ENCODE peak calls at places on chromosomes 2 and 18, in six cellular contexts. One of them, this sample, is unnamed.

GRCh38 chr2:84905181-84906107 is at the start of gene TMSB10:
- DNase-seq in Panc1: no peak
- DNase-seq in foreskin fibroblast: peak; percentile 86
- DNase-seq in esophagus squamous epithelium: peak; percentile 55
- DNase-seq in A549: peak; percentile 91
- DNase-seq in CD8-positive, alpha-beta T cell: peak; percentile 94
- DNase-seq in this sample: peak; percentile 88

GRCh38 chr18:51235011-51235789 is 37.7 kb upstream of the MEX3C start:
- DNase-seq in Panc1: no peak
- DNase-seq in foreskin fibroblast: no peak
- DNase-seq in esophagus squamous epithelium: no peak
- DNase-seq in A549: peak; percentile 48
- DNase-seq in CD8-positive, alpha-beta T cell: no peak
- DNase-seq in this sample: no peak

GRCh38 chr2:529425-529824 is 147.8 kb downstream of the TMEM18 start:
- DNase-seq in Panc1: peak; percentile 5
- DNase-seq in foreskin fibroblast: no peak
- DNase-seq in esophagus squamous epithelium: no peak
- DNase-seq in A549: peak; percentile 40
- DNase-seq in CD8-positive, alpha-beta T cell: no peak
- DNase-seq in this sample: no peak

GRCh38 chr2:206693399-206694137 is 24.6 kb downstream of the DYTN start:
- DNase-seq in Panc1: peak; percentile 47
- DNase-seq in foreskin fibroblast: peak; percentile 33
- DNase-seq in esophagus squamous epithelium: no peak
- DNase-seq in A549: peak; percentile 71
- DNase-seq in CD8-positive, alpha-beta T cell: peak; percentile 34
- DNase-seq in this sample: no peak

GRCh38 chr2:192243488-192243887 is 48.8 kb upstream of the TMEFF2 start:
- DNase-seq in Panc1: no peak
- DNase-seq in foreskin fibroblast: peak; percentile 45
- DNase-seq in esophagus squamous epithelium: no peak
- DNase-seq in A549: no peak
- DNase-seq in CD8-positive, alpha-beta T cell: no peak
- DNase-seq in this sample: no peak

GRCh38 chr2:71922501-71923142 is 225.0 kb downstream of the CYP26B1 start:
- DNase-seq in Panc1: no peak
- DNase-seq in foreskin fibroblast: no peak
- DNase-seq in esophagus squamous epithelium: no peak
- DNase-seq in A549: no peak
- DNase-seq in CD8-positive, alpha-beta T cell: no peak
- DNase-seq in this sample: no peak

GRCh38 chr2:204505488-204505887 is 39.8 kb upstream of the PARD3B start:
- DNase-seq in Panc1: no peak
- DNase-seq in foreskin fibroblast: no peak
- DNase-seq in esophagus squamous epithelium: no peak
- DNase-seq in A549: no peak
- DNase-seq in CD8-positive, alpha-beta T cell: no peak
- DNase-seq in this sample: no peak

GRCh38 chr18:26854292-26854881 is 11.1 kb downstream of the AQP4 start:
- DNase-seq in Panc1: no peak
- DNase-seq in foreskin fibroblast: no peak
- DNase-seq in esophagus squamous epithelium: no peak
- DNase-seq in A549: no peak
- DNase-seq in CD8-positive, alpha-beta T cell: no peak
- DNase-seq in this sample: no peak

GRCh38 chr2:128986026-128986720 is 667.5 kb upstream of the HS6ST1 start:
- DNase-seq in Panc1: no peak
- DNase-seq in foreskin fibroblast: no peak
- DNase-seq in esophagus squamous epithelium: no peak
- DNase-seq in A549: no peak
- DNase-seq in CD8-positive, alpha-beta T cell: no peak
- DNase-seq in this sample: no peak

GRCh38 chr2:7771781-7772180 is 854.6 kb downstream of the RNF144A start:
- DNase-seq in Panc1: no peak
- DNase-seq in foreskin fibroblast: no peak
- DNase-seq in esophagus squamous epithelium: no peak
- DNase-seq in A549: no peak
- DNase-seq in CD8-positive, alpha-beta T cell: no peak
- DNase-seq in this sample: no peak

GRCh38 chr2:105919191-105919811 is 174.6 kb downstream of the NCK2 start:
- DNase-seq in Panc1: no peak
- DNase-seq in foreskin fibroblast: no peak
- DNase-seq in esophagus squamous epithelium: no peak
- DNase-seq in A549: no peak
- DNase-seq in CD8-positive, alpha-beta T cell: no peak
- DNase-seq in this sample: no peak

GRCh38 chr18:11800947-11801346 is 50.3 kb upstream of the CHMP1B start:
- DNase-seq in Panc1: no peak
- DNase-seq in foreskin fibroblast: no peak
- DNase-seq in esophagus squamous epithelium: no peak
- DNase-seq in A549: no peak
- DNase-seq in CD8-positive, alpha-beta T cell: no peak
- DNase-seq in this sample: no peak
- TF ChIP-seq CTCF in Panc1: no peak
- TF ChIP-seq CTCF in foreskin fibroblast: no peak
- TF ChIP-seq CTCF in esophagus squamous epithelium: no peak
- TF ChIP-seq CTCF in A549: no peak
- TF ChIP-seq CTCF in CD8-positive, alpha-beta T cell: no peak
- TF ChIP-seq CTCF in this sample: no peak

DNA sequence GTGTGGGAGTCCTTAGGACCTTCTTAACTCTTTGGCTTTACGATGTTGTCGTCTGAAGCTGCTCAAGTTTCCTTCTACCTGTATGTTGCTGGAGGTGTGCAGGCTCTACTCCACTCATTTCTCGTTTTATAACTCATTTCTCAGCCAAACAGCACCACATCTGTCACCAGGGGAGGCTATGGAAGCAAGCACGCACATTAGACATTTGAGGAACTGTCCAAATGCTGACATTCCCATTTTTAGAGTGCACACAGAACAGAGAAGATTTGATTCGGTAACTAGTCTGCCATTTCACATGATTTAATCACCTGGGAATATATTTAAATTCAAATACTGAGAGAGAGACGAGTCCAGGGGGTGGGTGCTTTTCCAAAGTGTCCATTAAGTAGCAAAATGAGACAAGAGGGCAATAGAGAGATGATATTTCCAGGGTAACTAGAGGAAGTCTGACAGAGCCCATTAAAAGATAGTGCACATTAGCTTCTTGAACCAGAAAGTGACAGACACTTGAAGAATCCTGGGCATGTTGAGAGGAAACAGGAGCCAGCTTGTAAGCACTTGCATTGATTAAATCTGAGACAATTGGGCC is 793.3 kb downstream of the TDRD15 start:
- DNase-seq in Panc1: no peak
- DNase-seq in foreskin fibroblast: no peak
- DNase-seq in esophagus squamous epithelium: no peak
- DNase-seq in A549: no peak
- DNase-seq in CD8-positive, alpha-beta T cell: no peak
- DNase-seq in this sample: no peak
- TF ChIP-seq CTCF in Panc1: no peak
- TF ChIP-seq CTCF in foreskin fibroblast: no peak
- TF ChIP-seq CTCF in esophagus squamous epithelium: no peak
- TF ChIP-seq CTCF in A549: no peak
- TF ChIP-seq CTCF in CD8-positive, alpha-beta T cell: no peak
- TF ChIP-seq CTCF in this sample: no peak

GRCh38 chr2:45484965-45485364 is 126.1 kb downstream of the SRBD1 start:
- DNase-seq in Panc1: no peak
- DNase-seq in foreskin fibroblast: no peak
- DNase-seq in esophagus squamous epithelium: no peak
- DNase-seq in A549: no peak
- DNase-seq in CD8-positive, alpha-beta T cell: no peak
- DNase-seq in this sample: no peak

DNA sequence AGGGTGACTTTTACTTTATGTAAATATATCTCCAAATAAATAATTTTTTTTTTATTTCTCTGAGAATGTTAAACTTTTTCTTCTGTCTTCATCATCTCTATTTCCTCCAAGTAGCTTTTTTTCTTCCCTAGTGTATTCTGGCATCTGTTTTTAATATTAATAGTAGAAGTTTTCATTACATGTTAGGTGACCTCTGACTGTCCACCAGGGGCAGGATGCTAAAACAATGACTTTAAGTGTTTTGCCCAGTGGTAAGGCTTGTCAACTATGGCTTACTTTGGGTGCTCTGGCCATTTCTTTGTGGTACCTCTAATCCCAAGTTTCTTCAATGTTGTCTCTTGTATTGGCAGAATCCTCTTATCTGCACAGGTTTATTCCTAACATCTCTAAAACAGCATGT is 127.1 kb downstream of the SRBD1 start:
- DNase-seq in Panc1: no peak
- DNase-seq in foreskin fibroblast: peak; percentile 30
- DNase-seq in esophagus squamous epithelium: no peak
- DNase-seq in A549: peak; percentile 24
- DNase-seq in CD8-positive, alpha-beta T cell: no peak
- DNase-seq in this sample: no peak
- TF ChIP-seq CTCF in Panc1: peak; percentile 48
- TF ChIP-seq CTCF in foreskin fibroblast: peak; percentile 45
- TF ChIP-seq CTCF in esophagus squamous epithelium: no peak
- TF ChIP-seq CTCF in A549: peak; percentile 30
- TF ChIP-seq CTCF in CD8-positive, alpha-beta T cell: no peak
- TF ChIP-seq CTCF in this sample: no peak

GRCh38 chr2:19745318-19746136 is 156.3 kb downstream of the TTC32 start:
- DNase-seq in Panc1: no peak
- DNase-seq in foreskin fibroblast: no peak
- DNase-seq in esophagus squamous epithelium: no peak
- DNase-seq in A549: no peak
- DNase-seq in CD8-positive, alpha-beta T cell: no peak
- DNase-seq in this sample: no peak

GRCh38 chr2:19746137-19746585 is 155.6 kb downstream of the TTC32 start:
- DNase-seq in Panc1: no peak
- DNase-seq in foreskin fibroblast: no peak
- DNase-seq in esophagus squamous epithelium: no peak
- DNase-seq in A549: no peak
- DNase-seq in CD8-positive, alpha-beta T cell: no peak
- DNase-seq in this sample: no peak

GRCh38 chr2:19748073-19748375 is 153.8 kb downstream of the TTC32 start:
- DNase-seq in Panc1: no peak
- DNase-seq in foreskin fibroblast: no peak
- DNase-seq in esophagus squamous epithelium: no peak
- DNase-seq in A549: no peak
- DNase-seq in CD8-positive, alpha-beta T cell: no peak
- DNase-seq in this sample: no peak

GRCh38 chr2:19747310-19748072 is 154.3 kb downstream of the TTC32 start:
- DNase-seq in Panc1: no peak
- DNase-seq in foreskin fibroblast: no peak
- DNase-seq in esophagus squamous epithelium: no peak
- DNase-seq in A549: no peak
- DNase-seq in CD8-positive, alpha-beta T cell: no peak
- DNase-seq in this sample: no peak

DNA sequence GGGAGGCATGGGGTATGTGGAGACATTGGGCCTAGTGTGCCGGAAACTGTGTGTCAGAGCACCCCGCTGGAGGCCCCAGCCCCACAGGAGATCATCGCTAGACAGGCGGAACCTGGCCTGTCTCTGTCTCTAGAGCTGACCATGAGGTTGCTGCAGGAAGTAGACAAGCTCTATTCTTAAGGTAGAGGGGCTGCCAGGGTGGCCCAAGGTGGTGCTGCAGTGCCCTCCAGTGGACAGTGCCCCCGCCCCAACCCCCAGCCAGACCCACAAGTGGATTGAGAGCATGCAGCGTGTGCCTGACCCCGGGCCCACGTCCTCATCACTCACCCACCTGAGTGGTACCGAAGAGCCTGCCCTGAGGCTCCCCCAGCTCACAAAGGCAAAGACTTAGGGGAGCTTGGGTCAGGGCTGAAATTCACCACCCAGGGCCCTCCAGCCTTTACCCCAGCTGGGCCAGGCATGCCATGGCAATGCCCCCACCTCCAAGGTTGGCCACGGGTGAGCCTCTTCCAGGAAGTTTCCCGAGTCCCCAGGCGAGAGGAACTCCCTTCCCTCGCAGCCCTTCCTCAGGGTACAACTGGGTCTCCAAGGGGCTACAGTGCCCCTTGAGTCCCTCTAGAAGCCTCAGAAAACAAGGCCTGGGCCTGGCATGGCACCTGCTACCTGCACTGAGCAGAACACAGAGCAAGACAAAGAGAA is 155.0 kb downstream of the TTC32 start:
- DNase-seq in Panc1: no peak
- DNase-seq in foreskin fibroblast: no peak
- DNase-seq in esophagus squamous epithelium: no peak
- DNase-seq in A549: peak; percentile 48
- DNase-seq in CD8-positive, alpha-beta T cell: no peak
- DNase-seq in this sample: no peak
- TF ChIP-seq CTCF in Panc1: peak; percentile 54
- TF ChIP-seq CTCF in foreskin fibroblast: peak; percentile 28
- TF ChIP-seq CTCF in esophagus squamous epithelium: no peak
- TF ChIP-seq CTCF in A549: peak; percentile 49
- TF ChIP-seq CTCF in CD8-positive, alpha-beta T cell: no peak
- TF ChIP-seq CTCF in this sample: no peak

This sample was measured in natural killer cell.